ENCODE peak calls at places on chromosomes 1 and 21, in eight cellular contexts. One of them, this sample, is unnamed. For H3K27me3 and H3K36me3, the result is how much of the 10 kb centered on the place peaks cover.

GRCh38 chr1:11044849-11045427 is 2.1 kb downstream of the MASP2 start:
- DNase-seq in breast epithelium: no peak
- DNase-seq in GM23338: no peak
- DNase-seq in kidney epithelial cell: no peak
- DNase-seq in ovary: no peak
- DNase-seq in tibial artery: no peak
- DNase-seq in upper lobe of right lung: no peak
- DNase-seq in K562: no peak
- DNase-seq in this sample: no peak

GRCh38 chr1:95197616-95198252 is 36.3 kb upstream of the RWDD3 start:
- DNase-seq in breast epithelium: no peak
- DNase-seq in GM23338: no peak
- DNase-seq in kidney epithelial cell: no peak
- DNase-seq in ovary: no peak
- DNase-seq in tibial artery: no peak
- DNase-seq in upper lobe of right lung: no peak
- DNase-seq in K562: no peak
- DNase-seq in this sample: no peak

GRCh38 chr1:76705560-76705959 is 161.7 kb upstream of the ST6GALNAC5 start:
- DNase-seq in breast epithelium: no peak
- DNase-seq in GM23338: no peak
- DNase-seq in kidney epithelial cell: no peak
- DNase-seq in ovary: no peak
- DNase-seq in tibial artery: no peak
- DNase-seq in upper lobe of right lung: no peak
- DNase-seq in K562: no peak
- DNase-seq in this sample: no peak

GRCh38 chr1:116232989-116233514 is 121.9 kb downstream of the MAB21L3 start:
- DNase-seq in breast epithelium: no peak
- DNase-seq in GM23338: no peak
- DNase-seq in kidney epithelial cell: no peak
- DNase-seq in ovary: no peak
- DNase-seq in tibial artery: no peak
- DNase-seq in upper lobe of right lung: no peak
- DNase-seq in K562: no peak
- DNase-seq in this sample: no peak

GRCh38 chr1:6922096-6922931 is 137.1 kb downstream of the CAMTA1 start:
- DNase-seq in breast epithelium: no peak
- DNase-seq in GM23338: no peak
- DNase-seq in kidney epithelial cell: no peak
- DNase-seq in ovary: peak
- DNase-seq in tibial artery: peak
- DNase-seq in upper lobe of right lung: no peak
- DNase-seq in K562: no peak
- DNase-seq in this sample: peak

GRCh38 chr1:164061528-164061927 is 497.5 kb upstream of the PBX1 start:
- DNase-seq in breast epithelium: no peak
- DNase-seq in GM23338: no peak
- DNase-seq in kidney epithelial cell: no peak
- DNase-seq in ovary: no peak
- DNase-seq in tibial artery: no peak
- DNase-seq in upper lobe of right lung: no peak
- DNase-seq in K562: no peak
- DNase-seq in this sample: no peak

GRCh38 chr1:69459244-69459643 is 108.5 kb upstream of the LRRC7 start:
- DNase-seq in breast epithelium: no peak
- DNase-seq in GM23338: no peak
- DNase-seq in kidney epithelial cell: no peak
- DNase-seq in ovary: no peak
- DNase-seq in tibial artery: no peak
- DNase-seq in upper lobe of right lung: no peak
- DNase-seq in K562: no peak
- DNase-seq in this sample: no peak

GRCh38 chr1:34736711-34737110 is 18.1 kb upstream of the GJB5 start:
- DNase-seq in breast epithelium: no peak
- DNase-seq in GM23338: no peak
- DNase-seq in kidney epithelial cell: no peak
- DNase-seq in ovary: no peak
- DNase-seq in tibial artery: no peak
- DNase-seq in upper lobe of right lung: no peak
- DNase-seq in K562: no peak
- DNase-seq in this sample: no peak

GRCh38 chr21:43866659-43867331 is 1.8 kb downstream of the AGPAT3 start:
- DNase-seq in breast epithelium: no peak
- DNase-seq in GM23338: no peak
- DNase-seq in kidney epithelial cell: no peak
- DNase-seq in ovary: no peak
- DNase-seq in tibial artery: no peak
- DNase-seq in upper lobe of right lung: peak
- DNase-seq in K562: peak
- DNase-seq in this sample: peak

GRCh38 chr1:156859523-156860112 is 701 bp upstream of the INSRR start:
- DNase-seq in breast epithelium: no peak
- DNase-seq in GM23338: peak
- DNase-seq in kidney epithelial cell: no peak
- DNase-seq in ovary: no peak
- DNase-seq in tibial artery: no peak
- DNase-seq in upper lobe of right lung: no peak
- DNase-seq in K562: no peak
- DNase-seq in this sample: no peak

GRCh38 chr1:200966934-200967333 is 56.6 kb downstream of the KIF21B start:
- DNase-seq in breast epithelium: no peak
- DNase-seq in GM23338: no peak
- DNase-seq in kidney epithelial cell: no peak
- DNase-seq in ovary: no peak
- DNase-seq in tibial artery: no peak
- DNase-seq in upper lobe of right lung: no peak
- DNase-seq in K562: no peak
- DNase-seq in this sample: no peak

GRCh38 chr1:212638419-212639151 is 30.0 kb downstream of the ATF3 start:
- DNase-seq in breast epithelium: no peak
- DNase-seq in GM23338: no peak
- DNase-seq in kidney epithelial cell: no peak
- DNase-seq in ovary: no peak
- DNase-seq in tibial artery: no peak
- DNase-seq in upper lobe of right lung: no peak
- DNase-seq in K562: no peak
- DNase-seq in this sample: no peak

GRCh38 chr1:39902121-39902807 is 547 bp upstream of the MYCL start:
- DNase-seq in breast epithelium: peak
- DNase-seq in GM23338: peak
- DNase-seq in kidney epithelial cell: no peak
- DNase-seq in ovary: peak
- DNase-seq in tibial artery: peak
- DNase-seq in upper lobe of right lung: peak
- DNase-seq in K562: peak
- DNase-seq in this sample: peak

GRCh38 chr1:20732071-20732587 is 374 bp downstream of the SH2D5 start:
- DNase-seq in breast epithelium: no peak
- DNase-seq in GM23338: peak
- DNase-seq in kidney epithelial cell: no peak
- DNase-seq in ovary: peak
- DNase-seq in tibial artery: no peak
- DNase-seq in upper lobe of right lung: peak
- DNase-seq in K562: no peak
- DNase-seq in this sample: peak

GRCh38 chr1:110718452-110718851 is 43.7 kb upstream of the KCNA3 start:
- DNase-seq in breast epithelium: no peak
- DNase-seq in GM23338: no peak
- DNase-seq in kidney epithelial cell: no peak
- DNase-seq in ovary: no peak
- DNase-seq in tibial artery: no peak
- DNase-seq in upper lobe of right lung: no peak
- DNase-seq in K562: no peak
- DNase-seq in this sample: no peak

GRCh38 chr1:114208659-114209215 is 55.1 kb upstream of the SYT6 start:
- DNase-seq in breast epithelium: no peak
- DNase-seq in GM23338: no peak
- DNase-seq in kidney epithelial cell: no peak
- DNase-seq in ovary: no peak
- DNase-seq in tibial artery: no peak
- DNase-seq in upper lobe of right lung: no peak
- DNase-seq in K562: no peak
- DNase-seq in this sample: no peak

GRCh38 chr1:100834779-100835645 is 59.6 kb downstream of the EXTL2 start:
- DNase-seq in breast epithelium: no peak
- DNase-seq in GM23338: peak
- DNase-seq in kidney epithelial cell: no peak
- DNase-seq in ovary: no peak
- DNase-seq in tibial artery: no peak
- DNase-seq in upper lobe of right lung: no peak
- DNase-seq in K562: peak
- DNase-seq in this sample: no peak

GRCh38 chr1:118986839-118987430 is 1.2 kb downstream of the TBX15 start:
- DNase-seq in breast epithelium: no peak
- DNase-seq in GM23338: peak
- DNase-seq in kidney epithelial cell: no peak
- DNase-seq in ovary: no peak
- DNase-seq in tibial artery: no peak
- DNase-seq in upper lobe of right lung: no peak
- DNase-seq in K562: no peak
- DNase-seq in this sample: peak
- H3K4me3 ChIP-seq in breast epithelium: peak
- H3K4me3 ChIP-seq in GM23338: peak
- H3K4me3 ChIP-seq in kidney epithelial cell: no peak
- H3K4me3 ChIP-seq in ovary: peak
- H3K4me3 ChIP-seq in tibial artery: peak
- H3K4me3 ChIP-seq in upper lobe of right lung: peak
- H3K4me3 ChIP-seq in K562: peak
- H3K4me3 ChIP-seq in this sample: peak

GRCh38 chr1:37765937-37766664 is 1.2 kb upstream of the EPHA10 start:
- DNase-seq in breast epithelium: no peak
- DNase-seq in GM23338: peak
- DNase-seq in kidney epithelial cell: no peak
- DNase-seq in ovary: no peak
- DNase-seq in tibial artery: no peak
- DNase-seq in upper lobe of right lung: no peak
- DNase-seq in K562: peak
- DNase-seq in this sample: no peak

GRCh38 chr1:37764888-37765441 is at the start of gene EPHA10:
- DNase-seq in breast epithelium: no peak
- DNase-seq in GM23338: peak
- DNase-seq in kidney epithelial cell: no peak
- DNase-seq in ovary: no peak
- DNase-seq in tibial artery: no peak
- DNase-seq in upper lobe of right lung: no peak
- DNase-seq in K562: no peak
- DNase-seq in this sample: no peak

GRCh38 chr1:37761416-37762095 is 3.4 kb downstream of the EPHA10 start:
- DNase-seq in breast epithelium: no peak
- DNase-seq in GM23338: no peak
- DNase-seq in kidney epithelial cell: no peak
- DNase-seq in ovary: no peak
- DNase-seq in tibial artery: no peak
- DNase-seq in upper lobe of right lung: no peak
- DNase-seq in K562: no peak
- DNase-seq in this sample: no peak

GRCh38 chr1:37762516-37762915 is 2.4 kb downstream of the EPHA10 start:
- DNase-seq in breast epithelium: no peak
- DNase-seq in GM23338: no peak
- DNase-seq in kidney epithelial cell: no peak
- DNase-seq in ovary: no peak
- DNase-seq in tibial artery: no peak
- DNase-seq in upper lobe of right lung: no peak
- DNase-seq in K562: no peak
- DNase-seq in this sample: no peak

DNA sequence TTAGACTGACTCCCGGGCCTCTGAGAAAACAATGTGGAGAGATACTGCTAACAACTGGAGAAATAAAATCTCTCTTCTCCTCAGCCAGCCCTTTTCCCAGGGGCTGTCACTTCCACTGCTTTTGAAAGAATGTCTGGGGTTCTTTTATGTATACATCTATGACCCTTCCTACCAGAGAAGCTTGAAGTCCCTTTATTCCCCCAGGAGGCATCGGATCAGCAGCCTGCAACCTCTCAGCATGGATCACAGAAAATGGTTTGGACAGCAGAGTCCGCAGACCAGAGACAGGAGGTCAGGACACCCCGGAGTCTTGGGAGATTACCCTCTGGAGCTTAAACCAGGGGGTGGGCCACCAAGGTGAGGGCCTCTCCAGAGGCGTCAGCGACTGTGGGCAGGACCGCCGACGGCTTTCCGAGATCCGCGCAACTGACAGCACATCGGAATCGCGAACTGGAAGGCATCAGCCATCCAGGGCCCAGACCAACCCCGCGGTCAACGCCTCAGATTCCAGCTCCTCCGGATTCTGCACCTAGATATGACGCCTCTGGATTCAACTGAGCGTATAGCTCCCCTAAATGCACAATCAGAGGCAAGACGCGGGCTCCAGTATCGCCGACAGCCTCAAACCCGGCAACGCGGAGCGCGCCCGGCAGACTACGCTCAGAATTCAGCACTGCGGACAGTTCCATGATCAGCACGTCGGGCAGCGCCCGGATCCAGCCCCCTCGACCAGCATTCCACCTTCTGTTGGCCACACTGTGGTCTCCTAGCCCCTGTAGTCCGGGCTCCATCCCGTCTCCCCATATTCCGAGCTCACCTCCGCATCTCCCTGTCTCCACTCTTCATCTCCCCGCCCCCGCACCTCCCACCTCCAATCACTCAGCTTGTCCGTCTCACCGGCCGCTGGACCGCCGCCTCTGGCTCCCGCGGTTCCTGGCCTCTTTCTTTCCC is 854 bp downstream of the EPHA10 start:
- DNase-seq in breast epithelium: no peak
- DNase-seq in GM23338: peak
- DNase-seq in kidney epithelial cell: no peak
- DNase-seq in ovary: no peak
- DNase-seq in tibial artery: no peak
- DNase-seq in upper lobe of right lung: no peak
- DNase-seq in K562: peak
- DNase-seq in this sample: peak
- H3K27me3 ChIP-seq in breast epithelium: half or more
- H3K27me3 ChIP-seq in GM23338: half or more
- H3K27me3 ChIP-seq in kidney epithelial cell: half or more
- H3K27me3 ChIP-seq in ovary: under half
- H3K27me3 ChIP-seq in tibial artery: half or more
- H3K27me3 ChIP-seq in upper lobe of right lung: half or more
- H3K27me3 ChIP-seq in K562: under half
- H3K27me3 ChIP-seq in this sample: under half

GRCh38 chr1:19128965-19129514 is 81.0 kb downstream of the UBR4 start:
- DNase-seq in breast epithelium: no peak
- DNase-seq in GM23338: no peak
- DNase-seq in kidney epithelial cell: no peak
- DNase-seq in ovary: no peak
- DNase-seq in tibial artery: no peak
- DNase-seq in upper lobe of right lung: no peak
- DNase-seq in K562: no peak
- DNase-seq in this sample: no peak
- H3K36me3 ChIP-seq in breast epithelium: under half
- H3K36me3 ChIP-seq in GM23338: half or more
- H3K36me3 ChIP-seq in kidney epithelial cell: under half
- H3K36me3 ChIP-seq in ovary: under half
- H3K36me3 ChIP-seq in tibial artery: half or more
- H3K36me3 ChIP-seq in upper lobe of right lung: half or more
- H3K36me3 ChIP-seq in K562: half or more
- H3K36me3 ChIP-seq in this sample: half or more

DNA sequence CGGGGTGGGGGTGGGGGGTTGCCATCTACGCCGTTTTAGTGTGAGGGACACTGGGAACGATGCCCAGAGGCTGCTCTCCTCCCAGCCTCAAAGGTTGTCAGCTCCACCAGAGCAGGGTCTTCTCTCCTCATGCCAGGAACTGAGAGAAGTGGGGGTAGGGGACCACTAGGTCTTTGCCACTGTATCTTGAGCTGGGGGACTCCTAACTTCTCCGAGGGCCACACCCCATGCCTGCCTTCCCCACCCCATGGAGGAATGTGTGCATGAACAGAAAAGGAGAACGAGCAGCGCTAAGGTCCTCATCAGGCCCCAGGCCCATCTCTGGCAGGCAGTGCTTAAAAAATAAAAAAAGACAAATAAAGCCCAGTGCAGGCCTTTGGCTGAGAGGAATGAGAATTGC is 1.4 kb upstream of the PBXIP1 start:
- DNase-seq in breast epithelium: no peak
- DNase-seq in GM23338: no peak
- DNase-seq in kidney epithelial cell: no peak
- DNase-seq in ovary: no peak
- DNase-seq in tibial artery: no peak
- DNase-seq in upper lobe of right lung: no peak
- DNase-seq in K562: no peak
- DNase-seq in this sample: no peak
- H3K4me3 ChIP-seq in breast epithelium: no peak
- H3K4me3 ChIP-seq in GM23338: peak
- H3K4me3 ChIP-seq in kidney epithelial cell: no peak
- H3K4me3 ChIP-seq in ovary: no peak
- H3K4me3 ChIP-seq in tibial artery: no peak
- H3K4me3 ChIP-seq in upper lobe of right lung: no peak
- H3K4me3 ChIP-seq in K562: no peak
- H3K4me3 ChIP-seq in this sample: no peak